ENCODE peak calls at places on chromosomes 5 and 9, in ten cellular contexts. H, F, Z, U, B, J, O, C, R and P are unnamed samples.

GRCh38 chr9:134648701-134649525 is 7.3 kb downstream of the COL5A1 start:
- DNase-seq in H (no peak), F (no peak), Z (no peak), U (no peak), B (no peak), J (peak; percentile 59), O (no peak), C (no peak), R (no peak), P (peak; percentile 31)

GRCh38 chr5:157671592-157672330 is 428 bp downstream of the C5orf52 start:
- DNase-seq in H (no peak), F (no peak), Z (no peak), U (no peak), B (no peak), J (no peak), O (no peak), C (no peak), R (no peak), P (peak; percentile 10)

GRCh38 chr5:80234311-80234948 is 21.4 kb downstream of the SERINC5 start:
- DNase-seq in H (no peak), F (no peak), Z (no peak), U (no peak), B (no peak), J (no peak), O (no peak), C (no peak), R (no peak), P (no peak)

GRCh38 chr5:154771383-154771901 is 16.3 kb downstream of the LARP1 start:
- DNase-seq in H (no peak), F (no peak), Z (peak; percentile 67), U (no peak), B (no peak), J (peak; percentile 79), O (peak; percentile 52), C (no peak), R (no peak), P (no peak)

GRCh38 chr9:136463578-136463977 is 19.3 kb downstream of the SEC16A start:
- DNase-seq in H (no peak), F (no peak), Z (no peak), U (no peak), B (no peak), J (no peak), O (no peak), C (no peak), R (no peak), P (no peak)

GRCh38 chr5:40827479-40827977 is 7.5 kb downstream of the RPL37 start:
- DNase-seq in H (no peak), F (no peak), Z (no peak), U (no peak), B (no peak), J (no peak), O (no peak), C (no peak), R (no peak), P (no peak)

GRCh38 chr5:119453045-119453383 is 717 bp downstream of the HSD17B4 start:
- DNase-seq in H (no peak), F (no peak), Z (no peak), U (no peak), B (peak; percentile 22), J (peak; percentile 6), O (peak; percentile 11), C (no peak), R (no peak), P (no peak)

GRCh38 chr9:121278535-121279169 is 10.7 kb downstream of the GSN start:
- DNase-seq in H (no peak), F (no peak), Z (peak; percentile 59), U (peak; percentile 47), B (peak; percentile 56), J (peak; percentile 99), O (peak; percentile 71), C (no peak), R (no peak), P (peak; percentile 84)

GRCh38 chr5:102670224-102670836 is 84.8 kb upstream of the PAM start:
- DNase-seq in H (no peak), F (no peak), Z (no peak), U (no peak), B (peak; percentile 22), J (no peak), O (peak; percentile 39), C (no peak), R (no peak), P (peak; percentile 7)

GRCh38 chr5:36241636-36242533 is at the start of gene NADK2:
- DNase-seq in H (peak; percentile 88), F (peak; percentile 96), Z (peak; percentile 99), U (peak; percentile 90), B (peak; percentile 95), J (peak; percentile 96), O (peak; percentile 94), C (peak; percentile 82), R (peak; percentile 93), P (peak; percentile 96)